ENCODE peak calls at places on chromosomes 2 and 18, in seven cellular contexts. M is iris pigment epithelial cell, L is HEK293T, Y is SIG-M5, B is HTR-8/SVneo, W is H7, G is activated T-cell treated with anti-CD3 and anti-CD28 coated beads for 1 hour. Q is an unnamed sample.

GRCh38 chr2:187918996-187919821 is 365.0 kb upstream of the TFPI start:
- DNase-seq in W (no peak), B (no peak), M (no peak), L (no peak), G (no peak), Y (no peak), Q (no peak)

GRCh38 chr2:95234806-95235205 is 27.5 kb downstream of the ZNF892 start:
- DNase-seq in L (no peak), G (no peak), B (no peak), M (no peak), Y (no peak), W (no peak), Q (no peak)

GRCh38 chr18:48996901-48997463 is 46.2 kb upstream of the SMAD7 start:
- DNase-seq in L (no peak), M (peak), W (no peak), G (no peak), B (peak), Y (no peak), Q (no peak)

GRCh38 chr2:140451324-140451723 is 1671.1 kb upstream of the NXPH2 start:
- DNase-seq in L (no peak), W (no peak), G (no peak), M (no peak), B (no peak), Y (no peak), Q (no peak)

GRCh38 chr2:206164261-206164862 is 4.7 kb downstream of the EEF1B2 start:
- DNase-seq in W (peak), G (no peak), B (peak), Y (no peak), M (peak), L (peak), Q (no peak)

GRCh38 chr18:3525870-3526420 is 76.0 kb downstream of the TGIF1 start:
- DNase-seq in Y (no peak), M (peak), G (peak), B (no peak), W (no peak), L (no peak), Q (no peak)

GRCh38 chr2:70132244-70133126 is 45.2 kb downstream of the PCBP1 start:
- DNase-seq in L (no peak), W (peak), B (no peak), M (peak), Y (no peak), G (no peak), Q (no peak)

GRCh38 chr2:71347517-71347916 is 15.9 kb downstream of the ZNF638 start:
- DNase-seq in B (no peak), L (no peak), M (peak), G (no peak), W (no peak), Y (no peak), Q (no peak)

GRCh38 chr18:28032177-28032576 is 144.8 kb downstream of the CDH2 start:
- DNase-seq in L (no peak), B (no peak), W (no peak), M (peak), G (no peak), Y (no peak), Q (no peak)

GRCh38 chr2:795245-796041 is 118.2 kb upstream of the TMEM18 start:
- DNase-seq in B (no peak), L (no peak), Y (no peak), G (no peak), W (no peak), M (no peak), Q (peak)

GRCh38 chr2:198273670-198274069 is 469.3 kb downstream of the PLCL1 start:
- DNase-seq in M (no peak), B (no peak), G (no peak), L (no peak), Y (no peak), W (no peak), Q (no peak)

GRCh38 chr2:128661955-128662564 is 343.4 kb upstream of the HS6ST1 start:
- DNase-seq in M (no peak), Y (no peak), L (no peak), W (no peak), B (no peak), G (no peak), Q (no peak)

GRCh38 chr2:237752761-237753165 is 45.8 kb upstream of the RBM44 start:
- DNase-seq in M (no peak), Y (no peak), W (no peak), L (no peak), B (no peak), G (no peak), Q (no peak)

GRCh38 chr2:129661942-129662341 is 317.5 kb upstream of the RAB6C start:
- DNase-seq in B (no peak), L (no peak), Y (no peak), G (no peak), W (no peak), M (no peak), Q (no peak)

GRCh38 chr18:74529811-74530583 is 4.3 kb upstream of the CNDP1 start:
- DNase-seq in L (no peak), W (peak), Y (no peak), M (no peak), G (no peak), B (no peak), Q (peak)

GRCh38 chr18:49647496-49648168 is 85.8 kb downstream of the LIPG start:
- DNase-seq in L (no peak), W (no peak), Y (no peak), M (peak), G (no peak), B (no peak), Q (no peak)

GRCh38 chr2:124542932-124543640 is 518.0 kb downstream of the CNTNAP5 start:
- DNase-seq in M (no peak), B (no peak), G (no peak), L (no peak), W (no peak), Y (no peak), Q (no peak)

GRCh38 chr18:13616041-13616440 is 110.3 kb downstream of the FAM210A start:
- DNase-seq in Y (no peak), M (no peak), B (no peak), W (no peak), L (no peak), G (no peak), Q (no peak)

GRCh38 chr2:133377021-133377481 is 191.2 kb downstream of the NCKAP5 start:
- DNase-seq in G (no peak), Y (no peak), L (no peak), W (no peak), B (no peak), M (peak), Q (no peak)

GRCh38 chr2:38362223-38362622 is 14.8 kb downstream of the ATL2 start:
- DNase-seq in M (no peak), G (no peak), L (no peak), Y (no peak), W (no peak), B (no peak), Q (no peak)

GRCh38 chr18:47898055-47898454 is 32.4 kb downstream of the SMAD2 start:
- DNase-seq in B (no peak), W (no peak), Y (no peak), G (no peak), M (peak), L (no peak), Q (no peak)

GRCh38 chr2:136000502-136000901 is 15.1 kb upstream of the DARS1 start:
- DNase-seq in B (no peak), W (no peak), G (no peak), L (no peak), M (peak), Y (no peak), Q (no peak)

GRCh38 chr2:241617431-241618154 is 19.4 kb downstream of the THAP4 start:
- DNase-seq in L (no peak), B (no peak), Y (no peak), W (no peak), M (no peak), G (no peak), Q (peak)

GRCh38 chr2:187500585-187501359 is 52.7 kb upstream of the CALCRL start:
- DNase-seq in G (no peak), B (peak), Y (no peak), W (peak), M (peak), L (peak), Q (peak)

GRCh38 chr2:214367171-214367570 is 43.7 kb upstream of the VWC2L start:
- DNase-seq in W (no peak), B (no peak), Y (no peak), G (no peak), L (no peak), M (no peak), Q (no peak)

GRCh38 chr2:66888791-66889631 is 454.1 kb downstream of the MEIS1 start:
- DNase-seq in G (no peak), B (no peak), Y (no peak), M (peak), L (no peak), W (no peak), Q (no peak)

GRCh38 chr2:17646838-17647701 is 106.5 kb downstream of the SMC6 start:
- DNase-seq in G (no peak), W (no peak), L (no peak), M (no peak), B (no peak), Y (no peak), Q (no peak)

GRCh38 chr2:201116959-201117734 is 1.2 kb downstream of the CFLAR start:
- DNase-seq in G (no peak), M (peak), L (peak), B (no peak), Y (peak), W (peak), Q (no peak)

GRCh38 chr2:207341816-207342215 is 176.1 kb upstream of the KLF7 start:
- DNase-seq in M (no peak), Y (no peak), G (no peak), L (no peak), W (no peak), B (no peak), Q (no peak)

GRCh38 chr2:159855153-159856140 is 57.4 kb upstream of the CD302 start:
- DNase-seq in M (peak), L (no peak), Y (no peak), W (no peak), G (no peak), B (no peak), Q (no peak)

GRCh38 chr2:15166878-15167277 is 394.3 kb downstream of the NBAS start:
- DNase-seq in M (no peak), G (no peak), Y (no peak), B (no peak), L (no peak), W (no peak), Q (no peak)

GRCh38 chr2:220277445-220277960 is 650.1 kb downstream of the SLC4A3 start:
- DNase-seq in Y (no peak), L (no peak), G (no peak), W (no peak), B (no peak), M (peak), Q (no peak)

GRCh38 chr2:234436482-234436837 is 60.4 kb downstream of the ARL4C start:
- DNase-seq in B (no peak), L (no peak), G (no peak), Y (no peak), W (no peak), M (no peak), Q (no peak)

GRCh38 chr2:194545978-194546377 is 1111.0 kb upstream of the SLC39A10 start:
- DNase-seq in Y (no peak), M (peak), G (no peak), W (no peak), B (no peak), L (no peak), Q (no peak)

GRCh38 chr2:85527787-85528186 is 11.2 kb upstream of the MAT2A start:
- DNase-seq in M (no peak), Y (no peak), G (no peak), B (no peak), L (no peak), W (no peak), Q (no peak)

GRCh38 chr2:73000808-73001570 is 70.5 kb downstream of the SFXN5 start:
- DNase-seq in G (no peak), W (no peak), B (no peak), M (no peak), Y (no peak), L (no peak), Q (peak)

GRCh38 chr2:113208995-113209868 is 35.5 kb downstream of the PSD4 start:
- DNase-seq in L (no peak), B (no peak), Y (no peak), G (no peak), M (no peak), W (no peak), Q (no peak)

GRCh38 chr2:55097462-55098410 is 47.5 kb upstream of the RTN4 start:
- DNase-seq in W (no peak), L (no peak), G (no peak), B (no peak), Y (no peak), M (peak), Q (no peak)

GRCh38 chr18:23938046-23938756 is 76.4 kb upstream of the TTC39C start:
- DNase-seq in L (no peak), B (no peak), Y (no peak), M (no peak), G (no peak), W (no peak), Q (no peak)